ENCODE peak calls at places on chromosomes 2 and 18, in five cellular contexts. Z is activated CD4-positive, CD25-positive, alpha-beta regulatory T cell treated with anti-CD3 and anti-CD28 coated beads, Interleukin-2, amount 50 U/mL, for 16 hours; C is kidney tubule cell; S is body of pancreas; F is glomerular endothelial cell. E is an unnamed sample.

GRCh38 chr2:206764673-206765241 is 371 bp downstream of the MDH1B start:
- DNase-seq in F (no peak), S (no peak), Z (no peak), C (no peak), E (no peak)

GRCh38 chr2:118639371-118639770 is 208.1 kb downstream of the EN1 start:
- DNase-seq in Z (no peak), S (no peak), F (no peak), C (no peak), E (no peak)

GRCh38 chr2:235669269-235669831 is 175.5 kb downstream of the AGAP1 start:
- DNase-seq in C (peak), S (peak), F (no peak), Z (no peak), E (no peak)

GRCh38 chr2:3349211-3349693 is 28.4 kb downstream of the EIPR1 start:
- DNase-seq in C (peak), Z (no peak), S (peak), F (no peak), E (no peak)

GRCh38 chr2:223442874-223443273 is 159.3 kb downstream of the SCG2 start:
- DNase-seq in C (no peak), S (no peak), Z (no peak), F (no peak), E (no peak)

GRCh38 chr18:6859676-6860422 is 130.3 kb downstream of the ARHGAP28 start:
- DNase-seq in Z (no peak), C (peak), F (no peak), S (no peak), E (no peak)

GRCh38 chr2:238598802-238599530 is 172.2 kb downstream of the ASB1 start:
- DNase-seq in C (no peak), S (no peak), F (no peak), Z (no peak), E (no peak)

GRCh38 chr2:208012449-208012848 is 12.9 kb downstream of the PLEKHM3 start:
- DNase-seq in F (no peak), S (no peak), C (peak), Z (no peak), E (no peak)

GRCh38 chr2:236286866-236287545 is 22.8 kb upstream of the ASB18 start:
- DNase-seq in C (peak), F (no peak), S (no peak), Z (no peak), E (no peak)

GRCh38 chr2:24016376-24016761 is 6.5 kb downstream of the MFSD2B start:
- DNase-seq in Z (no peak), C (no peak), S (no peak), F (no peak), E (no peak)

GRCh38 chr2:119545076-119545475 is 827 bp downstream of the CFAP221 start:
- DNase-seq in C (peak), S (no peak), F (no peak), Z (no peak), E (peak)

GRCh38 chr2:65686928-65687521 is 254.6 kb upstream of the SPRED2 start:
- DNase-seq in S (no peak), C (peak), Z (no peak), F (no peak), E (no peak)

GRCh38 chr2:48844418-48845155 is 89.1 kb upstream of the LHCGR start:
- DNase-seq in C (no peak), S (no peak), F (no peak), Z (no peak), E (no peak)

GRCh38 chr2:133062946-133063345 is 392.9 kb upstream of the LYPD1 start:
- DNase-seq in F (no peak), S (no peak), Z (no peak), C (peak), E (no peak)

GRCh38 chr18:49645196-49645595 is 83.3 kb downstream of the LIPG start:
- DNase-seq in C (no peak), Z (no peak), S (no peak), F (no peak), E (no peak)

GRCh38 chr18:60279394-60279793 is 93.2 kb downstream of the MC4R start:
- DNase-seq in Z (no peak), F (no peak), S (no peak), C (no peak), E (no peak)

GRCh38 chr2:233756429-233757081 is 3.5 kb upstream of the UGT1A1 start:
- DNase-seq in Z (no peak), S (peak), F (no peak), C (no peak), E (no peak)

GRCh38 chr2:169664978-169665930 is 29.0 kb downstream of the CFAP210 start:
- DNase-seq in C (no peak), Z (no peak), F (no peak), S (no peak), E (peak)

GRCh38 chr2:2810504-2810903 is 479.4 kb upstream of the MYT1L start:
- DNase-seq in C (no peak), F (no peak), Z (no peak), S (no peak), E (no peak)

GRCh38 chr2:44779793-44780192 is 161.7 kb upstream of the SIX3 start:
- DNase-seq in S (no peak), C (no peak), F (no peak), Z (no peak), E (no peak)

GRCh38 chr2:216023055-216023648 is 9.8 kb upstream of the MREG start:
- DNase-seq in Z (no peak), C (peak), S (peak), F (no peak), E (no peak)

GRCh38 chr2:165794520-165794882 is 454 bp upstream of the GALNT3 start:
- DNase-seq in S (peak), C (peak), Z (no peak), F (no peak), E (peak)

GRCh38 chr2:228039752-228040534 is 141.5 kb downstream of the SPHKAP start:
- DNase-seq in Z (no peak), S (peak), C (peak), F (no peak), E (no peak)

GRCh38 chr2:172021074-172021931 is 21.6 kb downstream of the METAP1D start:
- DNase-seq in F (no peak), S (peak), Z (no peak), C (no peak), E (no peak)

GRCh38 chr2:181895788-181896187 is 4.3 kb downstream of the ITPRID2 start:
- DNase-seq in C (no peak), Z (no peak), S (no peak), F (no peak), E (no peak)

GRCh38 chr2:150188177-150188576 is 299.3 kb downstream of the RND3 start:
- DNase-seq in S (no peak), Z (no peak), F (no peak), C (no peak), E (no peak)

GRCh38 chr2:97792416-97792815 is 79.0 kb downstream of the ZAP70 start:
- DNase-seq in F (no peak), C (no peak), Z (no peak), S (no peak), E (no peak)

GRCh38 chr2:121603185-121603584 is 46.1 kb downstream of the CLASP1 start:
- DNase-seq in S (no peak), Z (no peak), C (no peak), F (no peak), E (no peak)

GRCh38 chr18:26190506-26190905 is 35.7 kb upstream of the TAF4B start:
- DNase-seq in S (no peak), Z (peak), F (no peak), C (peak), E (no peak)

GRCh38 chr2:168687314-168687713 is 115.1 kb upstream of the NOSTRIN start:
- DNase-seq in C (peak), S (peak), F (no peak), Z (no peak), E (no peak)

GRCh38 chr2:55916473-55917049 is 7.0 kb downstream of the EFEMP1 start:
- DNase-seq in Z (no peak), F (no peak), C (no peak), S (no peak), E (no peak)

GRCh38 chr18:68699043-68699442 is 15.9 kb downstream of the TMX3 start:
- DNase-seq in C (peak), F (no peak), Z (no peak), S (no peak), E (no peak)

GRCh38 chr2:158495175-158495574 is 38.4 kb downstream of the PKP4 start:
- DNase-seq in S (no peak), C (no peak), Z (no peak), F (no peak), E (peak)

GRCh38 chr2:105330681-105331375 is 1.3 kb upstream of the TGFBRAP1 start:
- DNase-seq in F (no peak), Z (no peak), S (no peak), C (peak), E (no peak)

GRCh38 chr2:160892204-160892603 is 268.0 kb upstream of the TANK start:
- DNase-seq in C (no peak), Z (no peak), F (no peak), S (no peak), E (no peak)

GRCh38 chr2:75324141-75324540 is 124.8 kb upstream of the TACR1 start:
- DNase-seq in C (peak), Z (no peak), S (no peak), F (no peak), E (no peak)

E was measured in GM04503.